ENCODE peak calls at places on chromosomes 16 and 17, in five cellular contexts. One of them, this sample, is unnamed.

GRCh38 chr17:12627177-12627629 is 38.5 kb upstream of the MYOCD start:
- DNase-seq in H9: no peak
- DNase-seq in mesenchymal stem cell: peak
- DNase-seq in IMR-90: peak
- DNase-seq in H1: no peak
- DNase-seq in this sample: peak

GRCh38 chr16:7268182-7268581 is 64.5 kb upstream of the RBFOX1 start:
- DNase-seq in mesenchymal stem cell: no peak
- DNase-seq in IMR-90: no peak
- DNase-seq in H9: peak
- DNase-seq in H1: peak
- DNase-seq in this sample: no peak

GRCh38 chr16:67112591-67113399 is 3.1 kb downstream of the PHAF1 start:
- DNase-seq in mesenchymal stem cell: no peak
- DNase-seq in H1: no peak
- DNase-seq in H9: no peak
- DNase-seq in IMR-90: no peak
- DNase-seq in this sample: peak

GRCh38 chr16:30649725-30650368 is 913 bp upstream of the PRR14 start:
- DNase-seq in mesenchymal stem cell: no peak
- DNase-seq in H9: no peak
- DNase-seq in IMR-90: no peak
- DNase-seq in H1: no peak
- DNase-seq in this sample: no peak

GRCh38 chr17:32929288-32929574 is 1.3 kb downstream of the TMEM98 start:
- DNase-seq in H1: no peak
- DNase-seq in IMR-90: peak
- DNase-seq in mesenchymal stem cell: peak
- DNase-seq in H9: no peak
- DNase-seq in this sample: no peak

GRCh38 chr16:11748404-11749254 is 6.0 kb upstream of the TXNDC11 start:
- DNase-seq in H1: no peak
- DNase-seq in H9: no peak
- DNase-seq in mesenchymal stem cell: no peak
- DNase-seq in IMR-90: no peak
- DNase-seq in this sample: no peak

GRCh38 chr16:48409839-48410610 is 24.8 kb upstream of the SIAH1 start:
- DNase-seq in H1: no peak
- DNase-seq in H9: no peak
- DNase-seq in mesenchymal stem cell: peak
- DNase-seq in IMR-90: peak
- DNase-seq in this sample: peak

GRCh38 chr17:17104494-17104893 is 62.2 kb downstream of the MPRIP start:
- DNase-seq in mesenchymal stem cell: no peak
- DNase-seq in H9: no peak
- DNase-seq in H1: no peak
- DNase-seq in IMR-90: no peak
- DNase-seq in this sample: no peak

GRCh38 chr16:11139624-11140375 is 116.2 kb downstream of the SOCS1 start:
- DNase-seq in H9: peak
- DNase-seq in IMR-90: no peak
- DNase-seq in H1: no peak
- DNase-seq in mesenchymal stem cell: no peak
- DNase-seq in this sample: no peak

GRCh38 chr16:84810518-84811273 is 9.1 kb upstream of the CRISPLD2 start:
- DNase-seq in mesenchymal stem cell: peak
- DNase-seq in IMR-90: peak
- DNase-seq in H9: no peak
- DNase-seq in H1: no peak
- DNase-seq in this sample: no peak

GRCh38 chr16:2178321-2179106 is 17.9 kb downstream of the CASKIN1 start:
- DNase-seq in H1: peak
- DNase-seq in IMR-90: no peak
- DNase-seq in H9: peak
- DNase-seq in mesenchymal stem cell: no peak
- DNase-seq in this sample: no peak

GRCh38 chr17:59221159-59221847 is 992 bp downstream of the GDPD1 start:
- DNase-seq in H1: no peak
- DNase-seq in IMR-90: no peak
- DNase-seq in mesenchymal stem cell: no peak
- DNase-seq in H9: no peak
- DNase-seq in this sample: peak

GRCh38 chr17:48576479-48577309 is 1.5 kb downstream of the HOXB4 start:
- DNase-seq in H1: no peak
- DNase-seq in IMR-90: peak
- DNase-seq in mesenchymal stem cell: peak
- DNase-seq in H9: no peak
- DNase-seq in this sample: peak

GRCh38 chr17:41647940-41648410 is 23.6 kb upstream of the KRT17 start:
- DNase-seq in H9: peak
- DNase-seq in mesenchymal stem cell: peak
- DNase-seq in IMR-90: peak
- DNase-seq in H1: peak
- DNase-seq in this sample: peak

GRCh38 chr17:75061618-75062017 is 14.6 kb downstream of the KCTD2 start:
- DNase-seq in mesenchymal stem cell: no peak
- DNase-seq in IMR-90: no peak
- DNase-seq in H9: no peak
- DNase-seq in H1: no peak
- DNase-seq in this sample: no peak

GRCh38 chr17:39658760-39659159 is 6.4 kb upstream of the TCAP start:
- DNase-seq in H1: no peak
- DNase-seq in H9: no peak
- DNase-seq in IMR-90: no peak
- DNase-seq in mesenchymal stem cell: no peak
- DNase-seq in this sample: no peak

GRCh38 chr17:67157732-67158639 is 87.0 kb downstream of the HELZ start:
- DNase-seq in IMR-90: peak
- DNase-seq in H9: no peak
- DNase-seq in H1: no peak
- DNase-seq in mesenchymal stem cell: peak
- DNase-seq in this sample: no peak

GRCh38 chr16:57185446-57185944 is 344 bp downstream of the PSME3IP1 start:
- DNase-seq in H1: no peak
- DNase-seq in mesenchymal stem cell: peak
- DNase-seq in IMR-90: peak
- DNase-seq in H9: no peak
- DNase-seq in this sample: no peak
- H3K4ac ChIP-seq in H1: no peak
- H3K4ac ChIP-seq in mesenchymal stem cell: peak
- H3K4ac ChIP-seq in IMR-90: peak
- H3K4ac ChIP-seq in H9: no peak
- H3K4ac ChIP-seq in this sample: peak

GRCh38 chr16:87199901-87200300 is 117.3 kb downstream of the C16orf95 start:
- DNase-seq in H1: no peak
- DNase-seq in mesenchymal stem cell: no peak
- DNase-seq in IMR-90: no peak
- DNase-seq in H9: no peak
- DNase-seq in this sample: no peak
- H2AK5ac ChIP-seq in H1: peak
- H2AK5ac ChIP-seq in mesenchymal stem cell: peak
- H2AK5ac ChIP-seq in IMR-90: peak
- H2AK5ac ChIP-seq in H9: no peak
- H2AK5ac ChIP-seq in this sample: no peak

DNA sequence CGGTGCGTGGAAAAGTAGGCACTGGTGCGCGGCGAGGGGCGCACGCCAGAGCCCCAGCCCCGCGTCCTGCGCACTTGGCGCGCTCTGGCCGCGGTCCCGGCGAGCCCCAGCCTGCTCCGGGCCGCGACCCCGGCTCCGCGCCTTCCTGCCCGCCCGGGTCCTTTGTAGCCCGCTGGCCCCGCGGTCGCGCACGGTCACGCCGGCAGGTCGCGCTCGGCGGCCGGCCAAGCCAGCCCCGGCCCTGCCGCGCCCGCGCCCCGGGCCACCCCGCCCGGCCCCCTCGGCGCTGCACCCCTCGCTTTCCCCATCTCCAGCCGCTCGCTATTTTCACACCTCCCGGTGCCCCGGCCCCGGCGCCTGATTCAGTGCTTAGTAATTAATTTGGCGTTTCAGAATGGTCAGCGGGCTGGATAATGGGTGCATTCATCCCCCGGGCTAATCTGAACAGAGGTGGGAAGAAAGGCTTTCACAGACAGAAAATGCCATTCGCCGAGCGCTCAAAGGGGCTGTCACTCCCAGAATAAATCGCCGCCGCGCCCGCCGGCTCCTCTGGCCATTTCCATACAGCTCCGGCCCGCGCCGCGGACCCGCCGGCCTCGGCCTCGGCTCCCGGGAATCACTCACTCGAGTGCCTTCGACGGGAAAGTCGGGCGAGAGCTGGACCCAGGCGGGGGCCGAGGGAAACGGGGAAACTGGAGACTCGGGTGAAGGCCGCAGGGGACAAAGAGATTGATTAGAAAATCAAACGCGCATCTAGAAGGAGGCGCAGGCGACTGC is 17.8 kb upstream of the NTN1 start:
- DNase-seq in H1: peak
- DNase-seq in IMR-90: no peak
- DNase-seq in mesenchymal stem cell: no peak
- DNase-seq in H9: peak
- DNase-seq in this sample: peak
- H2BK120ac ChIP-seq in H1: no peak
- H2BK120ac ChIP-seq in IMR-90: no peak
- H2BK120ac ChIP-seq in mesenchymal stem cell: no peak
- H2BK120ac ChIP-seq in H9: no peak
- H2BK120ac ChIP-seq in this sample: no peak

GRCh38 chr17:43170140-43170765 is 761 bp upstream of the NBR1 start:
- DNase-seq in IMR-90: peak
- DNase-seq in mesenchymal stem cell: peak
- DNase-seq in H1: peak
- DNase-seq in H9: peak
- DNase-seq in this sample: peak

GRCh38 chr17:43169561-43170139 is 1.4 kb upstream of the NBR1 start:
- DNase-seq in IMR-90: peak
- DNase-seq in H9: peak
- DNase-seq in mesenchymal stem cell: peak
- DNase-seq in H1: no peak
- DNase-seq in this sample: peak

GRCh38 chr17:43170766-43171681 is at the start of gene NBR1:
- DNase-seq in H1: peak
- DNase-seq in H9: peak
- DNase-seq in IMR-90: peak
- DNase-seq in mesenchymal stem cell: peak
- DNase-seq in this sample: peak

GRCh38 chr17:43175213-43176118 is 4.5 kb downstream of the NBR1 start:
- DNase-seq in IMR-90: peak
- DNase-seq in H1: no peak
- DNase-seq in H9: no peak
- DNase-seq in mesenchymal stem cell: peak
- DNase-seq in this sample: peak

DNA sequence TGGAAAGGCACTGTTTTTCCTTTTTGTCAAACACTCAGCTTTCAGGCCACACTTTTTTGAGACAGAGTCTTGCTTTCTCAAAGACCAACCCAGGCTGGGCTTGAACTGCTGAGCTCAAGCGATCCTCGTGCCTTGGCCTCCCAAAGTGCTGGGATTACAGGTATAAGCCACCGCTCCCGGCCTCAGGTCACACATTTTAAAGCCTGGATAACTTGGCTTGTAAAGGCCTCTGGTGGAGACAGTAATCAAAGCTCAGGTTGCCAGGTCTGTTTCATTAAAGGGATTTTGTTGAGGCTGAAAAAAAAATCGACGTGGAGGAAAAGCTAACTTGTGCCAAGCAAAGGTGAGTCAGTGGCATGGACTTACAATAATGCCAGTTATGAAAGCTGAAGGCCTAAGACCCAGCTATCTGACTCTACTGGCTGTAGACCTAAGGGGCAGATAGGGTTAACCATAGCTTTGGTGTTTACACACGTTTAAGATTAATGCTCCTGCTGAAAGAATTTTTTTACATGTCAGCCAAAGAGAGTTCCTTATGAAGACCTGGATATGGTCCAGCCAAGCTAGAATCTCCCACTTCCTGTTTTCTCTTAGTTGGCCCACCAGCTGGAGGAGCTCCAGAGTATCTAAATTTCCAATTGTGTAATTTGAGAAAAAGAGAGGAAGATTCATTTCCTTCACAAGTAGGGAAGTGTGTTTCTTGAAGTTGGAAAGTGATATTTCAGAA is 910 bp downstream of the NBR1 start:
- DNase-seq in mesenchymal stem cell: peak
- DNase-seq in IMR-90: peak
- DNase-seq in H1: no peak
- DNase-seq in H9: no peak
- DNase-seq in this sample: peak
- H3K4ac ChIP-seq in mesenchymal stem cell: peak
- H3K4ac ChIP-seq in IMR-90: peak
- H3K4ac ChIP-seq in H1: no peak
- H3K4ac ChIP-seq in H9: no peak
- H3K4ac ChIP-seq in this sample: no peak

GRCh38 chr16:87129771-87130170 is 187.4 kb downstream of the C16orf95 start:
- DNase-seq in H1: no peak
- DNase-seq in H9: peak
- DNase-seq in mesenchymal stem cell: peak
- DNase-seq in IMR-90: peak
- DNase-seq in this sample: peak

GRCh38 chr16:87132361-87133014 is 184.7 kb downstream of the C16orf95 start:
- DNase-seq in IMR-90: peak
- DNase-seq in mesenchymal stem cell: peak
- DNase-seq in H9: no peak
- DNase-seq in H1: no peak
- DNase-seq in this sample: peak

GRCh38 chr16:87131061-87131995 is 185.9 kb downstream of the C16orf95 start:
- DNase-seq in mesenchymal stem cell: no peak
- DNase-seq in H9: no peak
- DNase-seq in H1: no peak
- DNase-seq in IMR-90: no peak
- DNase-seq in this sample: no peak

GRCh38 chr16:87133112-87133850 is 183.9 kb downstream of the C16orf95 start:
- DNase-seq in mesenchymal stem cell: no peak
- DNase-seq in H1: no peak
- DNase-seq in H9: no peak
- DNase-seq in IMR-90: no peak
- DNase-seq in this sample: no peak

GRCh38 chr16:87131996-87132345 is 185.2 kb downstream of the C16orf95 start:
- DNase-seq in H1: no peak
- DNase-seq in IMR-90: no peak
- DNase-seq in H9: no peak
- DNase-seq in mesenchymal stem cell: no peak
- DNase-seq in this sample: no peak
- H2AK5ac ChIP-seq in H1: no peak
- H2AK5ac ChIP-seq in IMR-90: no peak
- H2AK5ac ChIP-seq in H9: no peak
- H2AK5ac ChIP-seq in mesenchymal stem cell: no peak
- H2AK5ac ChIP-seq in this sample: no peak

GRCh38 chr17:7394452-7395191 is at the start of gene PLSCR3:
- DNase-seq in mesenchymal stem cell: peak
- DNase-seq in IMR-90: peak
- DNase-seq in H1: peak
- DNase-seq in H9: peak
- DNase-seq in this sample: peak
- H2BK120ac ChIP-seq in mesenchymal stem cell: peak
- H2BK120ac ChIP-seq in IMR-90: peak
- H2BK120ac ChIP-seq in H1: no peak
- H2BK120ac ChIP-seq in H9: no peak
- H2BK120ac ChIP-seq in this sample: peak

This sample was measured in trophoblast cell.